ENCODE peak calls at places on chromosomes 1 and 21, in six cellular contexts. One of them, this sample, is unnamed.

GRCh38 chr1:222926566-222926965 is 111.7 kb downstream of the DISP1 start:
- DNase-seq in fibroblast of mammary gland: peak
- DNase-seq in cardiac fibroblast: peak
- DNase-seq in astrocyte of the spinal cord: peak
- DNase-seq in sigmoid colon: no peak
- DNase-seq in endothelial cell: no peak
- DNase-seq in this sample: no peak

GRCh38 chr1:246012271-246012854 is 494.7 kb downstream of the SMYD3 start:
- DNase-seq in endothelial cell: peak
- DNase-seq in fibroblast of mammary gland: peak
- DNase-seq in cardiac fibroblast: peak
- DNase-seq in astrocyte of the spinal cord: peak
- DNase-seq in sigmoid colon: no peak
- DNase-seq in this sample: no peak

GRCh38 chr1:114746450-114747121 is 11.2 kb downstream of the CSDE1 start:
- DNase-seq in astrocyte of the spinal cord: no peak
- DNase-seq in endothelial cell: no peak
- DNase-seq in cardiac fibroblast: no peak
- DNase-seq in fibroblast of mammary gland: no peak
- DNase-seq in sigmoid colon: no peak
- DNase-seq in this sample: no peak

GRCh38 chr21:46040707-46041106 is 57.2 kb upstream of the COL6A2 start:
- DNase-seq in sigmoid colon: no peak
- DNase-seq in endothelial cell: no peak
- DNase-seq in astrocyte of the spinal cord: no peak
- DNase-seq in cardiac fibroblast: no peak
- DNase-seq in fibroblast of mammary gland: peak
- DNase-seq in this sample: no peak

GRCh38 chr1:156069490-156070455 is 8.8 kb downstream of the RAB25 start:
- DNase-seq in astrocyte of the spinal cord: no peak
- DNase-seq in cardiac fibroblast: no peak
- DNase-seq in sigmoid colon: no peak
- DNase-seq in endothelial cell: no peak
- DNase-seq in fibroblast of mammary gland: no peak
- DNase-seq in this sample: no peak

GRCh38 chr21:46056450-46056903 is 41.4 kb upstream of the COL6A2 start:
- DNase-seq in sigmoid colon: peak
- DNase-seq in fibroblast of mammary gland: peak
- DNase-seq in cardiac fibroblast: peak
- DNase-seq in astrocyte of the spinal cord: peak
- DNase-seq in endothelial cell: no peak
- DNase-seq in this sample: peak

GRCh38 chr1:174712541-174712940 is 264.8 kb downstream of the GPR52 start:
- DNase-seq in sigmoid colon: no peak
- DNase-seq in cardiac fibroblast: no peak
- DNase-seq in astrocyte of the spinal cord: peak
- DNase-seq in fibroblast of mammary gland: no peak
- DNase-seq in endothelial cell: no peak
- DNase-seq in this sample: no peak

GRCh38 chr1:90973897-90974798 is 47.7 kb downstream of the ZNF644 start:
- DNase-seq in astrocyte of the spinal cord: peak
- DNase-seq in endothelial cell: no peak
- DNase-seq in cardiac fibroblast: peak
- DNase-seq in fibroblast of mammary gland: peak
- DNase-seq in sigmoid colon: no peak
- DNase-seq in this sample: no peak

GRCh38 chr1:240190881-240191385 is 99.2 kb downstream of the FMN2 start:
- DNase-seq in cardiac fibroblast: peak
- DNase-seq in endothelial cell: no peak
- DNase-seq in fibroblast of mammary gland: peak
- DNase-seq in astrocyte of the spinal cord: peak
- DNase-seq in sigmoid colon: peak
- DNase-seq in this sample: no peak

GRCh38 chr1:244056602-244057001 is 5.5 kb downstream of the ZBTB18 start:
- DNase-seq in fibroblast of mammary gland: no peak
- DNase-seq in cardiac fibroblast: no peak
- DNase-seq in astrocyte of the spinal cord: no peak
- DNase-seq in sigmoid colon: no peak
- DNase-seq in endothelial cell: no peak
- DNase-seq in this sample: no peak

GRCh38 chr1:159827102-159827490 is 423 bp downstream of the SLAMF8 start:
- DNase-seq in astrocyte of the spinal cord: no peak
- DNase-seq in endothelial cell: no peak
- DNase-seq in fibroblast of mammary gland: no peak
- DNase-seq in cardiac fibroblast: no peak
- DNase-seq in sigmoid colon: no peak
- DNase-seq in this sample: no peak

GRCh38 chr1:19825298-19825697 is 10.2 kb upstream of the RNF186 start:
- DNase-seq in fibroblast of mammary gland: no peak
- DNase-seq in endothelial cell: no peak
- DNase-seq in astrocyte of the spinal cord: no peak
- DNase-seq in sigmoid colon: no peak
- DNase-seq in cardiac fibroblast: no peak
- DNase-seq in this sample: no peak
- TF ChIP-seq CTCF in fibroblast of mammary gland: no peak
- TF ChIP-seq CTCF in endothelial cell: no peak
- TF ChIP-seq CTCF in astrocyte of the spinal cord: no peak
- TF ChIP-seq CTCF in sigmoid colon: no peak
- TF ChIP-seq CTCF in cardiac fibroblast: no peak
- TF ChIP-seq CTCF in this sample: no peak

DNA sequence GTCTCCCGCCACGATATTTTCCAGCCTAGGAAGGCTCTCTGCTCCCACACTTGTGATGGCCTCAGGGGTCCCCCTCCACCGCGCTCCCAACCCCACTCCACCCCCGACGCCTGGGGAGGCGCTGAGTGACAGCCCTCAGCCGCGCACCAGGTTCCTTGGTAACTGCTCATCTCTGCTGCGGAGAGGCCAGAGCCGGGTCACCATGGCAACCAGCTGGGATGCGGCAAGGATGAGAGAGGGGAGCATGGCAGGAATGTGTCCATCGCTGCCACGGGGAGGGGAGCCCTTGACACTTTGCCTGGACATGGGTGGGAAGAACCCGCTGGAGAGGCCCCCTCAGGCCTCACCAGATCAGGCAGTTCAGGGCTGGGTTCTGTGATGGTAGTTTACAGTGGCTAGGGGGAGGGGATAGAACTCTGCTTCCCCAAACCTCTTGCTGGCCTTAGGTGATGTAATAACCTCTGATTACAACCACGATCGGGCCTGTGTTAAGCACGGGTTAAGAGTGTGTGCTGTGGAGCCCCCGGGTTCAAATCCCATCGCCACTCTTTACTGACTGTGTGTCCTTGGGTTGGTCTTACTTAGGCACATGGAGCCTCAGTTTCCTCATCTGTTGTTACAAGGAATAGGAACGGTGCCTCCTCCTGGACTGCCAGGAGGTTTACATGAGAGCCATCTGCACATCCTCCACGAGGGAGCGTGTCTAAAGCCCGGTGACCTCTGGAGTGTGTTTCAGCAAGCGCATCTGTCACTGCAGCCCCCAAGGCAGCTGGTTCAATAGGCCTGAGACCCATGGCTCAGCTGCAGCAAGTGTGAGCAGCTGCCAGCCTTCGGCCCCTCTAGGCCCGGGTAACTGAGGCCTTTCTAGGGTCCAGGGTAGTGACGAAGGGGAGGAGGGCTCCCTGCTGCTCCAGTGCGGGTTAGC is 6.3 kb downstream of the KIF17 start:
- DNase-seq in sigmoid colon: no peak
- DNase-seq in astrocyte of the spinal cord: no peak
- DNase-seq in fibroblast of mammary gland: no peak
- DNase-seq in cardiac fibroblast: no peak
- DNase-seq in endothelial cell: no peak
- DNase-seq in this sample: no peak
- TF ChIP-seq CTCF in sigmoid colon: no peak
- TF ChIP-seq CTCF in astrocyte of the spinal cord: no peak
- TF ChIP-seq CTCF in fibroblast of mammary gland: no peak
- TF ChIP-seq CTCF in cardiac fibroblast: no peak
- TF ChIP-seq CTCF in endothelial cell: no peak
- TF ChIP-seq CTCF in this sample: no peak

GRCh38 chr1:44021156-44021555 is 10.1 kb downstream of the SLC6A9 start:
- DNase-seq in fibroblast of mammary gland: no peak
- DNase-seq in astrocyte of the spinal cord: no peak
- DNase-seq in cardiac fibroblast: no peak
- DNase-seq in endothelial cell: no peak
- DNase-seq in sigmoid colon: no peak
- DNase-seq in this sample: no peak

GRCh38 chr1:44019398-44020044 is 11.7 kb downstream of the SLC6A9 start:
- DNase-seq in astrocyte of the spinal cord: no peak
- DNase-seq in fibroblast of mammary gland: no peak
- DNase-seq in cardiac fibroblast: no peak
- DNase-seq in sigmoid colon: no peak
- DNase-seq in endothelial cell: no peak
- DNase-seq in this sample: no peak

GRCh38 chr1:44020464-44020863 is 10.8 kb downstream of the SLC6A9 start:
- DNase-seq in astrocyte of the spinal cord: no peak
- DNase-seq in cardiac fibroblast: no peak
- DNase-seq in endothelial cell: no peak
- DNase-seq in sigmoid colon: no peak
- DNase-seq in fibroblast of mammary gland: no peak
- DNase-seq in this sample: no peak

GRCh38 chr1:44024031-44024902 is 7.0 kb downstream of the SLC6A9 start:
- DNase-seq in fibroblast of mammary gland: no peak
- DNase-seq in endothelial cell: no peak
- DNase-seq in astrocyte of the spinal cord: no peak
- DNase-seq in cardiac fibroblast: no peak
- DNase-seq in sigmoid colon: no peak
- DNase-seq in this sample: no peak

GRCh38 chr1:44021581-44022321 is 9.5 kb downstream of the SLC6A9 start:
- DNase-seq in cardiac fibroblast: no peak
- DNase-seq in astrocyte of the spinal cord: no peak
- DNase-seq in sigmoid colon: no peak
- DNase-seq in fibroblast of mammary gland: no peak
- DNase-seq in endothelial cell: no peak
- DNase-seq in this sample: no peak
- TF ChIP-seq CTCF in cardiac fibroblast: peak
- TF ChIP-seq CTCF in astrocyte of the spinal cord: peak
- TF ChIP-seq CTCF in sigmoid colon: no peak
- TF ChIP-seq CTCF in fibroblast of mammary gland: no peak
- TF ChIP-seq CTCF in endothelial cell: no peak
- TF ChIP-seq CTCF in this sample: no peak

DNA sequence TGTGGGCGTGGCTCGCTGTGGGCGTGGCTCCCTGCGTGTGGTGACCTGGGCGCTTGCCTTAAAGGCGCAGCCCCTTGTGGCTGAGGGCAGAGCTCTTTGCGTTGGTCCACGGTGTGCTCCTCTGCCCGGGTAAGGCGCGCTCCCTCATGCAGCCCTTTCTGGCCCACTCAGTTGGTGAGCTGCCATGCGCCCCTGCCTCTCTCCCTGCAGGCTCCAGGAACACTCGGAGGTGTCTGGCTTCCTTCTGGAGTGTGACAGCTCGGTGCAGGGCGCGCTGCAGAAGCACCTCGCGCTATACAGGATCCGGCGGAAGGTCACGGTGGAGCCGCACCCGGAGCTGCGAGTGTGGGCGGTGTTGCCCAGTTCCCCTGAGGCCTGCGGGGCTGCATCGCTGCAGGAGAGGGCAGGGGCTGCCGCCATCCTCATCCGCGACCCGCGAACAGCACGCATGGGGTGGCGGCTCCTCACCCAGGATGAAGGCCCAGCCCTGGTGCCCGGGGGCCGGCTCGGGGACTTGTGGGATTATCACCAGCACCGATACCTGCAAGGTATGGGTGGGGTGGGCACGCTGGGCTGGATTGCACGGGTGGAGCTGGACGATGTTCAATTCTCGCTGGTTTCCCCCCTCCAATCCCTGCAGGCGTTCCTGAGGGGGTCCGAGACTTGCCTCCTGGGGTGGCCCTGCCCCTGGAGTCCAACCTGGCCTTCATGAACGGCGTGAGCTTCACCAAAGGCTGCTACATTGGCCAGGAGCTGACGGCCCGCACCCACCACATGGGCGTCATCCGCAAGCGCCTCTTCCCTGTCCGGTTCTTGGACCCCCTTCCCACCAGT is 9.1 kb downstream of the IBA57 start:
- DNase-seq in sigmoid colon: peak
- DNase-seq in astrocyte of the spinal cord: no peak
- DNase-seq in cardiac fibroblast: no peak
- DNase-seq in fibroblast of mammary gland: no peak
- DNase-seq in endothelial cell: no peak
- DNase-seq in this sample: no peak
- TF ChIP-seq CTCF in sigmoid colon: no peak
- TF ChIP-seq CTCF in astrocyte of the spinal cord: no peak
- TF ChIP-seq CTCF in cardiac fibroblast: no peak
- TF ChIP-seq CTCF in fibroblast of mammary gland: no peak
- TF ChIP-seq CTCF in endothelial cell: no peak
- TF ChIP-seq CTCF in this sample: no peak

DNA sequence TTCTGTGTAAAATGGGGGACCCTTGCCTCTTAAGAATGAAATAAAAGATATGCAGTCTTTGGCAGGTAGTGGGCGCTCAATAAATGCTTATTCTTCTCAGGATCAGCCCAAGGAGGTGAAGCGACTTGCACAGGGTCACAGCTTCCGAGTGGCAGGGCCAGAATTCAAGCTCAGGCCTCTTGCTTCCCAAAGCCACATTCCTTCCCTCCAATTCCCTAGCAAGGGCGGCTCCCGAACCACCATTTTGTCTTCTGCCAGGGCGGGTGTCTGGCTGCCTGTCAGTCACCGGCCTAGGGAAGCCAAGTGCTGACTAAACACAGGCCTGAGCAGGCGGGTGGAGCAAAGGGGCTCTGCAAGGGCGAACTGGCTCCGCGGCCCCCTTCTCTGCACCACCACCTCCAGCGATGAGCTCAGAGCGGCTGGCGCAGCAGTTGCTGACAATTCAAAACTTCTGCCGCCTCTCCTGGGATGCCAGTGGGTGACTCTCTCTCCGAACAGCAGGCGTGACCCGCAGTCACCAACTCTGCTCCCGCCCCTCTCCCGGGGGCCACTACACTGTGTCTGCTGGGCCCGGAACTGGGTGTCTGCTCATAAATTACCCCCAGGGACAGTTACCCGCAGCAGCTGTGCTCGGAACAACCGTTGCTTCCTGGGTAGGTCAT is 10.8 kb downstream of the GPR3 start:
- DNase-seq in endothelial cell: no peak
- DNase-seq in sigmoid colon: peak
- DNase-seq in astrocyte of the spinal cord: peak
- DNase-seq in fibroblast of mammary gland: peak
- DNase-seq in cardiac fibroblast: peak
- DNase-seq in this sample: no peak
- TF ChIP-seq CTCF in endothelial cell: no peak
- TF ChIP-seq CTCF in sigmoid colon: no peak
- TF ChIP-seq CTCF in astrocyte of the spinal cord: peak
- TF ChIP-seq CTCF in fibroblast of mammary gland: peak
- TF ChIP-seq CTCF in cardiac fibroblast: peak
- TF ChIP-seq CTCF in this sample: no peak

DNA sequence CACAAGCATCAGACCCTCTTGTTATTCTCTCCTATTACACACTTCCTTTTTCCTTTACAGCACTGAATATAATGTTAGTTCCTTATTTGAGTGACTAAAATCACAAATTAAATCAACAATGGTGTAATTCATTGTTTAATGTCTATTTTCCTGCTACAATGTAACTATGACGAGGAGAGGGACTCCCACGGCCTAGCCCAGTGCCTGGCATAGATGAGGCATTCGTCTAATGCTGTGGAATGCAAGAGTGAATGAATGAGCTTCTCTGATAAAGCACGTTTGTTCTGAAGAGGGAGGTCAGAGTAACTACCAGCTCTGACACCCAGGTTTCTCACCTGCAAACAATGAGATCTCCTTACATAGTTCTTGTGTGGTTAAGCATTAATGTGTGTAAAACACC is 479.4 kb downstream of the OMA1 start:
- DNase-seq in cardiac fibroblast: no peak
- DNase-seq in fibroblast of mammary gland: no peak
- DNase-seq in endothelial cell: no peak
- DNase-seq in astrocyte of the spinal cord: no peak
- DNase-seq in sigmoid colon: no peak
- DNase-seq in this sample: no peak
- TF ChIP-seq CTCF in cardiac fibroblast: no peak
- TF ChIP-seq CTCF in fibroblast of mammary gland: no peak
- TF ChIP-seq CTCF in endothelial cell: no peak
- TF ChIP-seq CTCF in astrocyte of the spinal cord: no peak
- TF ChIP-seq CTCF in sigmoid colon: no peak
- TF ChIP-seq CTCF in this sample: no peak

This sample was measured in omental fat pad.